ENCODE peak calls at places on chromosomes 5 and 9, in five cellular contexts. V is GM23248, M is endodermal cell, B is tibial nerve, Q is stomach. T is an unnamed sample.

GRCh38 chr9:97041898-97042297 is 3.0 kb upstream of the CTSV start:
- DNase-seq in V (no peak), M (no peak), B (no peak), Q (no peak), T (no peak)

GRCh38 chr5:37738057-37738691 is 101.7 kb downstream of the GDNF start:
- DNase-seq in V (peak; percentile 95), M (no peak), B (no peak), Q (no peak), T (no peak)

GRCh38 chr5:15620501-15620900 is 120.5 kb downstream of the FBXL7 start:
- DNase-seq in V (peak; percentile 95), M (no peak), B (peak; percentile 14), Q (no peak), T (no peak)

GRCh38 chr5:1182633-1183423 is 18.6 kb upstream of the SLC6A19 start:
- DNase-seq in V (no peak), M (no peak), B (no peak), Q (peak; percentile 57), T (no peak)

GRCh38 chr5:127988149-127988755 is 95.3 kb upstream of the SLC12A2 start:
- DNase-seq in V (peak; percentile 72), M (no peak), B (no peak), Q (no peak), T (no peak)

GRCh38 chr5:96278995-96279394 is 154.1 kb downstream of the PCSK1 start:
- DNase-seq in V (no peak), M (no peak), B (no peak), Q (no peak), T (no peak)

GRCh38 chr5:138953370-138954256 is 78.5 kb upstream of the LRRTM2 start:
- DNase-seq in V (peak; percentile 76), M (no peak), B (peak; percentile 60), Q (peak; percentile 87), T (no peak)

GRCh38 chr5:60340965-60341471 is 358.9 kb downstream of the DEPDC1B start:
- DNase-seq in V (peak; percentile 12), M (no peak), B (no peak), Q (no peak), T (no peak)

GRCh38 chr5:146466521-146467349 is 19.6 kb downstream of the TCERG1 start:
- DNase-seq in V (peak; percentile 65), M (no peak), B (no peak), Q (no peak), T (no peak)

GRCh38 chr9:14296462-14296861 is 17.5 kb downstream of the NFIB start:
- DNase-seq in V (no peak), M (no peak), B (no peak), Q (peak; percentile 87), T (no peak)

GRCh38 chr5:161847896-161848510 is at the start of gene GABRA1:
- DNase-seq in V (peak; percentile 0), M (peak; percentile 82), B (no peak), Q (no peak), T (no peak)

GRCh38 chr5:939368-939767 is 46.7 kb downstream of the TRIP13 start:
- DNase-seq in V (no peak), M (peak; percentile 29), B (no peak), Q (no peak), T (no peak)

GRCh38 chr5:133753856-133754255 is 141.5 kb upstream of the FSTL4 start:
- DNase-seq in V (peak; percentile 7), M (peak; percentile 15), B (no peak), Q (no peak), T (no peak)

GRCh38 chr9:118252027-118252426 is 547.8 kb downstream of the TLR4 start:
- DNase-seq in V (no peak), M (no peak), B (no peak), Q (no peak), T (no peak)

GRCh38 chr9:123586140-123586735 is 230.2 kb downstream of the CRB2 start:
- DNase-seq in V (no peak), M (no peak), B (no peak), Q (no peak), T (no peak)

GRCh38 chr5:55564716-55565115 is 30.0 kb upstream of the PLPP1 start:
- DNase-seq in V (no peak), M (no peak), B (no peak), Q (no peak), T (no peak)

GRCh38 chr5:98454904-98455303 is 318.6 kb upstream of the RGMB start:
- DNase-seq in V (peak; percentile 98), M (no peak), B (no peak), Q (no peak), T (no peak)

GRCh38 chr9:15735083-15735974 is 182.5 kb downstream of the CCDC171 start:
- DNase-seq in V (peak; percentile 94), M (no peak), B (no peak), Q (no peak), T (no peak)

GRCh38 chr9:35650341-35651158 is at the start of gene SIT1:
- DNase-seq in V (no peak), M (peak; percentile 57), B (no peak), Q (no peak), T (peak; percentile 48)

GRCh38 chr9:91241909-91242308 is 119.8 kb downstream of the AUH start:
- DNase-seq in V (no peak), M (no peak), B (no peak), Q (no peak), T (no peak)

GRCh38 chr5:137921931-137922330 is 32.7 kb downstream of the PKD2L2 start:
- DNase-seq in V (peak; percentile 53), M (no peak), B (no peak), Q (no peak), T (no peak)

GRCh38 chr9:99720455-99721050 is 101.1 kb upstream of the NR4A3 start:
- DNase-seq in V (peak; percentile 48), M (no peak), B (no peak), Q (no peak), T (peak; percentile 19)

GRCh38 chr9:5947912-5948311 is 57.2 kb downstream of the MLANA start:
- DNase-seq in V (no peak), M (no peak), B (no peak), Q (no peak), T (no peak)

GRCh38 chr5:141908796-141909195 is 14.9 kb upstream of the DELE1 start:
- DNase-seq in V (peak; percentile 82), M (no peak), B (no peak), Q (no peak), T (no peak)

GRCh38 chr5:172303090-172303995 is 19.8 kb upstream of the UBTD2 start:
- DNase-seq in V (peak; percentile 61), M (peak; percentile 35), B (no peak), Q (no peak), T (no peak)

GRCh38 chr9:128892223-128892892 is 10.4 kb downstream of the LRRC8A start:
- DNase-seq in V (peak; percentile 94), M (peak; percentile 52), B (peak; percentile 73), Q (peak; percentile 82), T (no peak)

GRCh38 chr5:172904643-172905345 is 54.4 kb upstream of the RPL26L1 start:
- DNase-seq in V (peak; percentile 85), M (peak; percentile 68), B (peak; percentile 55), Q (peak; percentile 96), T (no peak)

GRCh38 chr5:32017638-32018429 is 156.3 kb downstream of the GOLPH3 start:
- DNase-seq in V (no peak), M (no peak), B (no peak), Q (no peak), T (no peak)

GRCh38 chr9:86980802-86981201 is 33.5 kb upstream of the GAS1 start:
- DNase-seq in V (no peak), M (no peak), B (no peak), Q (no peak), T (no peak)

GRCh38 chr5:21087766-21088165 is 1099.8 kb upstream of the CDH18 start:
- DNase-seq in V (no peak), M (no peak), B (no peak), Q (no peak), T (no peak)

DNA sequence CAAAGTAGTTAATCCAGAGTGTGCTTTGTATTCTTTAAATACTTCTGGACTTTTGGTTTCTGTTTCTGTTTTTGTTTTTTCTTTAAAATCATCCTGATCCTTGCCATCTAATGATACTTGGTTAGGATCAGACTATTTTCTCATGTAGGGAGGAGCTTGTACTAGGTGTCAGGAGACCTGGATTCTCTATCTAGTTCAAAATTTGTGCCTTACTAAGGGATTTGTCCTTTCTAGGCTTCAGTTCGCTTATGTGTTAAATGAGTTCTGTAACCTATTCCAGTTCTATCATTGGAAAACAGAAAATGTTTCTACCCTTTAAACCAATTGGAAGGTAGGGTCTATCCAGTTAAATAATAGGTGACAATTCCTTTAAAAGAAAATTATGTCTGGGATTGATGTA is 3.3 kb upstream of the MEF2C start:
- DNase-seq in V (no peak), M (no peak), B (no peak), Q (no peak), T (no peak)
- H3K4me1 ChIP-seq in V (peaks cover 25% of the 10 kb centered on the region), M (no peaks in the 10 kb centered on the region), B (no peaks in the 10 kb centered on the region), Q (peaks cover 34% of the 10 kb centered on the region), T (peaks cover 6% of the 10 kb centered on the region)

DNA sequence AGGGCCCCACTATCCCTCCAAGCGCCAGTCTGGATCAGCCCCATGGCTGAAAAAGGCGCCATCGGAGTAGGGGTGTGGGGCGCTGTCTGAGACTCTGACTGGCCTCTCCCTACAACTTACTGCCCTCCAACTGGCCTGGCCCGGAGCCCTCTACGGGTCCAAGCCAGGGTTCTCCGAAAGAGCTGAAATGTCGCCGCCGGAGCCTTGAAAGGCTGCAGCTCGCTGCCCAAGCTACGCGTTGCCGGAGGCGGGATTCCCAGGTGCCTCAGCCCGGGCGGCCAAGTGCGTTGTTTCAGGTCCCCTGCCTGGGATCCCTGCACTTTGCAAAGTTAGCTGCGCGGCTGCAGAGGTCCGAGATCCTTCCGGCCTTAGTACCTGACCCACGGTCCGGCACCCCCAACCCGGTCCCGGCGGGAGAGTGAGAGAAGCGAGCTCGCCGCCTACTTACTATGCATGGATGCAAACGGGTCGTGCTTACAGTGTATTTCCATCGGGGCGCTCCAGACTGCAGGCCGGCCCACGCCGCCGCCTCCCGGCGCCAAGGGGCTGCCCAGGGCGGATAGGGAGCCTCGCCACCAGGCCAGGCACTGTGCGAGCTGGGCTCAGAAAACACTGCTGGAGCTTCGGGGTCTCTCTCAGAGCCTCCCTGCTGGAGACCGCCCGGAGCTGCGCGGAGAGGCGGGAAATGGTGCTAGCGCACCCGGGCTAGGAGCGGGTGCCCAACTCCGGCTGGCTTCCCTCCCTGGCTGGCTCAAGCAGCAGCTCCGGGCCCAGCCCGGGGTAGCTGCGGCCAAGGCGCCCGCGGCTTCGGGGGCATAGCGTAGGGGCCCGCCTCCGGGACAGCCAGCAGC is 7.8 kb downstream of the PAX5 start:
- DNase-seq in V (peak; percentile 31), M (peak; percentile 75), B (no peak), Q (no peak), T (no peak)
- H3K4me1 ChIP-seq in V (no peaks in the 10 kb centered on the region), M (peaks cover 15% of the 10 kb centered on the region), B (peaks cover 32% of the 10 kb centered on the region), Q (peaks cover 55% of the 10 kb centered on the region), T (peaks cover 56% of the 10 kb centered on the region)

DNA sequence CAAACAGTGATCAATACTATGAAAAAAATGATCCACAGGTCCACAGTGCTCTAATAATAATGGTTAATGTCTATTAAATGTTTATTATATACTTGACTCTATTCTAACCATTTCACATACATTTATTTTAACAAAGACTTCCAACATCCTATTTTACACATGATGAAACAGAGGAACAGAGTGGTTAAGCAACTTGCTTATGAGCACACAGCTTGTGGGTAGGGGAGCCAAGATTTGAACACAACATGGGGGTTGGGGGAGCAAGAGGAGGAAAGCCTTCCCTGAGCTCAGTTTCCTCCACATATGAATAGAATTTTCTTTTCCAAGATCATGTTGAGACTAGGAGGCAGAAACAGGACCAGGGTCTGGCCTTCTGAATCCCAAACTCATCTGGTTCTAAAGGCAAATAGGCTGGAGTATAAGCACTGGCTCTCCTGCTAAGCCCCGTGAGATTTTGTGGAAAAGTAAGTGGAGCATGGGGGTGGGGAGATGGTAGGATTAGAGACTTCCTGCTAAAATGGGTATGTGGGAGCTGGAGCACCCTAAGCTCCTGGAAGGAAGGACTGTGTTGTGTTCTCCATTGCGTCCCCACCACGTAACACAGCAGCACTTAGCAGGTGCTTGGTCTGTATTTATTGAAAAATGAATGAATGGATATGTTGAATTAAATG is 27.1 kb upstream of the GALNT10 start:
- DNase-seq in V (no peak), M (peak; percentile 68), B (no peak), Q (no peak), T (no peak)
- H3K4me1 ChIP-seq in V (peaks cover 9% of the 10 kb centered on the region), M (peaks cover 19% of the 10 kb centered on the region), B (no peaks in the 10 kb centered on the region), Q (peaks cover 6% of the 10 kb centered on the region), T (no peaks in the 10 kb centered on the region)

GRCh38 chr5:14386882-14387575 is 194.6 kb upstream of the OTULINL start:
- DNase-seq in V (no peak), M (no peak), B (no peak), Q (no peak), T (no peak)
- H3K4me1 ChIP-seq in V (no peaks in the 10 kb centered on the region), M (no peaks in the 10 kb centered on the region), B (no peaks in the 10 kb centered on the region), Q (no peaks in the 10 kb centered on the region), T (no peaks in the 10 kb centered on the region)